ENCODE peak calls at places on chromosomes 1 and 21, in seven cellular contexts. B, E, Q, D, A, U and I are unnamed samples.

GRCh38 chr1:63980706-63981407 is 207.0 kb downstream of the ROR1 start:
- DNase-seq in B (no peak), E (no peak), U (no peak), D (no peak), Q (no peak), A (no peak), I (no peak)

GRCh38 chr21:43975469-43976098 is 36.5 kb upstream of the TRAPPC10 start:
- DNase-seq in U (peak), A (peak), Q (peak), E (peak), B (peak), D (peak), I (peak)

GRCh38 chr21:21200103-21200938 is 202.1 kb downstream of the NCAM2 start:
- DNase-seq in B (peak), D (peak), Q (no peak), A (peak), E (no peak), U (peak), I (peak)

GRCh38 chr21:46594276-46594675 is 10.6 kb downstream of the S100B start:
- DNase-seq in E (no peak), D (no peak), Q (no peak), U (no peak), B (no peak), A (no peak), I (no peak)

GRCh38 chr1:43337588-43337987 is at the start of gene MPL:
- DNase-seq in B (no peak), A (no peak), Q (no peak), D (no peak), U (no peak), E (no peak), I (no peak)

GRCh38 chr1:236930503-236930902 is 73.7 kb downstream of the MT1HL1 start:
- DNase-seq in D (no peak), Q (no peak), A (no peak), U (no peak), E (no peak), B (no peak), I (no peak)

GRCh38 chr1:98981917-98982513 is 22.6 kb downstream of the PLPPR5 start:
- DNase-seq in U (peak), Q (no peak), B (no peak), A (no peak), D (no peak), E (no peak), I (no peak)

GRCh38 chr1:109782927-109783326 is 19.2 kb upstream of the EPS8L3 start:
- DNase-seq in Q (no peak), A (no peak), B (no peak), E (no peak), D (peak), U (no peak), I (no peak)

GRCh38 chr21:14566889-14567288 is 20.8 kb upstream of the SAMSN1 start:
- DNase-seq in Q (no peak), U (no peak), D (no peak), E (no peak), B (no peak), A (no peak), I (no peak)

GRCh38 chr1:202184750-202185460 is 8.7 kb upstream of the LGR6 start:
- DNase-seq in A (peak), E (peak), U (peak), D (peak), Q (peak), B (peak), I (peak)

GRCh38 chr1:76867342-76868130 is at the start of gene ST6GALNAC5:
- DNase-seq in U (no peak), D (peak), B (no peak), A (no peak), E (peak), Q (no peak), I (peak)

GRCh38 chr1:62676606-62677356 is 11.4 kb downstream of the DOCK7 start:
- DNase-seq in Q (no peak), E (no peak), B (no peak), A (peak), D (no peak), U (peak), I (no peak)

GRCh38 chr1:22633697-22634463 is 2.5 kb upstream of the C1QA start:
- DNase-seq in U (no peak), E (no peak), A (no peak), B (no peak), D (peak), Q (no peak), I (no peak)

GRCh38 chr1:22772054-22772453 is 61.4 kb downstream of the EPHB2 start:
- DNase-seq in Q (no peak), B (no peak), U (no peak), E (peak), A (no peak), D (peak), I (no peak)

GRCh38 chr1:23097316-23097715 is 71.3 kb downstream of the LUZP1 start:
- DNase-seq in E (no peak), U (no peak), A (no peak), Q (no peak), B (no peak), D (no peak), I (no peak)

GRCh38 chr21:19237603-19238002 is 834.0 kb upstream of the TMPRSS15 start:
- DNase-seq in E (no peak), Q (no peak), A (no peak), U (no peak), B (no peak), D (no peak), I (no peak)

GRCh38 chr1:98429851-98430496 is 231.5 kb upstream of the SNX7 start:
- DNase-seq in A (no peak), Q (peak), B (no peak), E (no peak), U (no peak), D (no peak), I (no peak)

GRCh38 chr1:44293761-44294315 is 61.2 kb downstream of the ERI3 start:
- DNase-seq in D (peak), Q (no peak), B (no peak), A (no peak), U (no peak), E (no peak), I (no peak)

GRCh38 chr21:19510653-19511052 is 1107.1 kb upstream of the TMPRSS15 start:
- DNase-seq in B (no peak), D (no peak), Q (no peak), A (no peak), E (no peak), U (no peak), I (no peak)

GRCh38 chr1:227774051-227774720 is 39.0 kb downstream of the SNAP47 start:
- DNase-seq in E (no peak), U (no peak), A (no peak), D (peak), B (no peak), Q (no peak), I (no peak)

GRCh38 chr1:108896160-108897150 is 19.7 kb downstream of the GPSM2 start:
- DNase-seq in D (peak), A (no peak), Q (no peak), B (no peak), U (no peak), E (peak), I (no peak)

GRCh38 chr1:156471496-156472490 is 28.8 kb downstream of the MEF2D start:
- DNase-seq in Q (peak), A (no peak), B (no peak), D (peak), E (no peak), U (no peak), I (no peak)

GRCh38 chr1:246569248-246570238 is 3.3 kb downstream of the CNST start:
- DNase-seq in D (no peak), E (no peak), A (no peak), U (no peak), B (peak), Q (no peak), I (no peak)

GRCh38 chr1:51303751-51304196 is 26.6 kb downstream of the TTC39A start:
- DNase-seq in B (no peak), D (no peak), U (no peak), Q (no peak), E (no peak), A (peak), I (no peak)

GRCh38 chr1:182890927-182891610 is 51.9 kb downstream of the DHX9 start:
- DNase-seq in A (no peak), E (no peak), Q (no peak), U (no peak), B (no peak), D (no peak), I (no peak)

GRCh38 chr1:172343246-172344099 is 77.0 kb upstream of the C1orf105 start:
- DNase-seq in U (peak), B (no peak), Q (no peak), E (no peak), D (no peak), A (peak), I (peak)
- H3K4me3 ChIP-seq in U (peak), B (no peak), Q (no peak), E (no peak), D (peak), A (peak), I (no peak)

DNA sequence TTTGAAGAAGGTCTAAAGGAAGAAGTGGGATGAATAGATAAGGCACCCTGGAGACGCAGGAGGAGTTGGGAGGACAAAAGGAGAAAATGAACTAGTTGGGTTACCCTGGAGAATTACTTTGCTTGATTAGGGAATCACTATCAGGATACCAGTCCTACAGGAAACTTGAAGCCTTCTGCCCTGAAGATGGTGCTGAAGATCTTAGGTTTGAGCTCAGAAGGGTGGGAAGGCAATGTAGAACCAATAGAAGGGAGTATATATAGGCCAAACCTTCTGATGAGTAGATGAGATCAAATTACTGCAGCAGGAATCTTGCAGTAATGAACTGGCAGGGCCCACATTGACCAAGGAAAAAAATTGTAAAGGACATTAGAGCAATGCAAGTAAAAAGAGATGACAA is 116.4 kb upstream of the CACYBP start:
- DNase-seq in E (no peak), D (no peak), U (peak), A (peak), Q (no peak), B (no peak), I (no peak)
- TF ChIP-seq CTCF in E (no peak), D (no peak), U (no peak), A (peak), Q (no peak), B (no peak), I (no peak)

DNA sequence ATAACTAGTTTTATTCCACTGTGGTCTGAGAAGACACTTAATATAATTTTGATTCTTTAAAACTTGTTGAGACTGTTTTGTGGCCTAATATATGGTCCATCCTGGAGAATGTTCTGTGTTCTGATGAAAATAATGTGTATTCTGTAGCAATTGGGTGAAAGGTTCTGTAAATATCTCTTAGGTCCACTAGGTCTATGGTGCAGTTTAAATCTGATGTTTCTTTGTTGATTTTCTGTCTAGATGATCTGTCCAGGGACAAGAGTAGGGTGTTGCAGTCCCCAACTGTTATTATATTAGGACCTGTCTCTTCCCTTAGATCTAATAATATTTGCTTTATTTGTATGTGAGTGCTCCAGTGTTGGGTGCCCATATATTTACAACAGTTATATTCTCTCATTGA is 33.9 kb upstream of the PM20D1 start:
- DNase-seq in U (no peak), E (no peak), Q (no peak), A (no peak), D (no peak), B (no peak), I (no peak)
- H3K4me3 ChIP-seq in U (no peak), E (no peak), Q (no peak), A (no peak), D (no peak), B (no peak), I (no peak)

DNA sequence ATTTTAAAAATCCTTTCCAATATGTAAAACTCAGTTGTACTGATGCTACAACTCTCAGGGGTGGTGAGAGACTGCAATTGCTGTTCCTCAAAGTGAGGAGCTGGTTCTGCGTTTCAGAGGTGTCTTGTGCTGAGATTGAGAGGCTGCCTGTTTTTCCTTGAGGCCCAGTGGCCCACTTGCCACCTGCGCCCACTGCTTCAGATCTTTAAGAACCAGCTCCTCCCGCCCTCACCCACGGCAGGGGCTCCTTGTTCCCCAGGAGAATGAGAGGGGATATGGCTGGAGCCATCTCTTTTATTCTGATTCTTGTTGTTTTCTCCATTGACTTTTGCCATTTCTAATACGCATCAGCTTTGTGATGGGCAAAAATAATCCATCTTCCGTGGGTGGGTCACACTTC is 45.5 kb downstream of the EVA1C start:
- DNase-seq in B (no peak), Q (no peak), D (no peak), E (no peak), A (no peak), U (no peak), I (no peak)
- TF ChIP-seq CTCF in B (no peak), Q (no peak), D (no peak), E (no peak), A (no peak), U (no peak), I (no peak)

GRCh38 chr1:55725378-55725777 is 510.2 kb upstream of the USP24 start:
- DNase-seq in U (no peak), A (peak), E (no peak), Q (no peak), B (no peak), D (no peak), I (no peak)
- H3K4me3 ChIP-seq in U (no peak), A (no peak), E (no peak), Q (no peak), B (no peak), D (no peak), I (no peak)

GRCh38 chr1:38014171-38014570 is 1.6 kb downstream of the UTP11 start:
- DNase-seq in A (no peak), E (no peak), U (no peak), B (no peak), Q (no peak), D (no peak), I (no peak)
- TF ChIP-seq CTCF in A (peak), E (peak), U (no peak), B (no peak), Q (no peak), D (no peak), I (peak)

GRCh38 chr1:3314561-3315271 is 139.7 kb upstream of the ARHGEF16 start:
- DNase-seq in D (no peak), B (no peak), E (no peak), Q (no peak), U (peak), A (no peak), I (no peak)
- H3K4me3 ChIP-seq in D (no peak), B (no peak), E (no peak), Q (no peak), U (no peak), A (no peak), I (no peak)

GRCh38 chr21:30829659-30830058 is at the start of gene KRTAP7-1:
- DNase-seq in D (no peak), Q (no peak), U (no peak), B (no peak), E (no peak), A (no peak), I (no peak)

GRCh38 chr21:30831194-30831765 is 1.7 kb upstream of the KRTAP7-1 start:
- DNase-seq in D (no peak), B (no peak), Q (no peak), U (peak), A (peak), E (peak), I (no peak)
- TF ChIP-seq CTCF in D (peak), B (peak), Q (peak), U (peak), A (peak), E (no peak), I (peak)

GRCh38 chr1:155052412-155053400 is 1.6 kb downstream of the ADAM15 start:
- DNase-seq in Q (no peak), D (peak), A (no peak), B (no peak), U (no peak), E (no peak), I (no peak)
- H3K4me3 ChIP-seq in Q (no peak), D (peak), A (peak), B (peak), U (peak), E (no peak), I (peak)